ENCODE peak calls at places on chromosomes 6 and 20, in nine cellular contexts. One of them, this sample, is unnamed.

GRCh38 chr20:63903796-63904570 is 9.1 kb downstream of the DNAJC5 start:
- DNase-seq in left lung: no peak
- DNase-seq in stomach: no peak
- DNase-seq in CD4-positive, alpha-beta memory T cell: no peak
- DNase-seq in A549: no peak
- DNase-seq in tibial nerve: no peak
- DNase-seq in CD8-positive, alpha-beta memory T cell: no peak
- DNase-seq in body of pancreas: no peak
- DNase-seq in HepG2: no peak
- DNase-seq in this sample: peak

GRCh38 chr20:7195704-7196103 is 428.2 kb downstream of the BMP2 start:
- DNase-seq in left lung: no peak
- DNase-seq in stomach: no peak
- DNase-seq in CD4-positive, alpha-beta memory T cell: no peak
- DNase-seq in A549: peak
- DNase-seq in tibial nerve: no peak
- DNase-seq in CD8-positive, alpha-beta memory T cell: no peak
- DNase-seq in body of pancreas: no peak
- DNase-seq in HepG2: no peak
- DNase-seq in this sample: no peak

GRCh38 chr20:46621492-46621891 is 29.8 kb downstream of the SLC13A3 start:
- DNase-seq in left lung: no peak
- DNase-seq in stomach: no peak
- DNase-seq in CD4-positive, alpha-beta memory T cell: no peak
- DNase-seq in A549: no peak
- DNase-seq in tibial nerve: no peak
- DNase-seq in CD8-positive, alpha-beta memory T cell: no peak
- DNase-seq in body of pancreas: no peak
- DNase-seq in HepG2: no peak
- DNase-seq in this sample: no peak

GRCh38 chr6:158032354-158032733 is 50.7 kb downstream of the SYNJ2 start:
- DNase-seq in left lung: no peak
- DNase-seq in stomach: no peak
- DNase-seq in CD4-positive, alpha-beta memory T cell: no peak
- DNase-seq in A549: no peak
- DNase-seq in tibial nerve: no peak
- DNase-seq in CD8-positive, alpha-beta memory T cell: no peak
- DNase-seq in body of pancreas: no peak
- DNase-seq in HepG2: no peak
- DNase-seq in this sample: no peak

GRCh38 chr6:45692021-45692420 is 314.3 kb upstream of the SUPT3H start:
- DNase-seq in left lung: no peak
- DNase-seq in stomach: no peak
- DNase-seq in CD4-positive, alpha-beta memory T cell: no peak
- DNase-seq in A549: no peak
- DNase-seq in tibial nerve: no peak
- DNase-seq in CD8-positive, alpha-beta memory T cell: no peak
- DNase-seq in body of pancreas: no peak
- DNase-seq in HepG2: no peak
- DNase-seq in this sample: no peak

GRCh38 chr20:44833437-44833836 is 23.1 kb upstream of the RIMS4 start:
- DNase-seq in left lung: no peak
- DNase-seq in stomach: no peak
- DNase-seq in CD4-positive, alpha-beta memory T cell: no peak
- DNase-seq in A549: no peak
- DNase-seq in tibial nerve: no peak
- DNase-seq in CD8-positive, alpha-beta memory T cell: no peak
- DNase-seq in body of pancreas: no peak
- DNase-seq in HepG2: no peak
- DNase-seq in this sample: no peak

GRCh38 chr6:96089173-96089572 is 73.4 kb downstream of the FUT9 start:
- DNase-seq in left lung: no peak
- DNase-seq in stomach: peak
- DNase-seq in CD4-positive, alpha-beta memory T cell: no peak
- DNase-seq in A549: peak
- DNase-seq in tibial nerve: no peak
- DNase-seq in CD8-positive, alpha-beta memory T cell: no peak
- DNase-seq in body of pancreas: no peak
- DNase-seq in HepG2: peak
- DNase-seq in this sample: no peak

GRCh38 chr6:128527375-128527774 is 7.0 kb upstream of the PTPRK start:
- DNase-seq in left lung: no peak
- DNase-seq in stomach: no peak
- DNase-seq in CD4-positive, alpha-beta memory T cell: no peak
- DNase-seq in A549: no peak
- DNase-seq in tibial nerve: no peak
- DNase-seq in CD8-positive, alpha-beta memory T cell: no peak
- DNase-seq in body of pancreas: no peak
- DNase-seq in HepG2: no peak
- DNase-seq in this sample: no peak

GRCh38 chr6:138086573-138087196 is 20.5 kb downstream of the PERP start:
- DNase-seq in left lung: no peak
- DNase-seq in stomach: no peak
- DNase-seq in CD4-positive, alpha-beta memory T cell: no peak
- DNase-seq in A549: peak
- DNase-seq in tibial nerve: no peak
- DNase-seq in CD8-positive, alpha-beta memory T cell: no peak
- DNase-seq in body of pancreas: peak
- DNase-seq in HepG2: peak
- DNase-seq in this sample: no peak

GRCh38 chr6:149963462-149964242 is at the start of gene ULBP1:
- DNase-seq in left lung: peak
- DNase-seq in stomach: peak
- DNase-seq in CD4-positive, alpha-beta memory T cell: peak
- DNase-seq in A549: peak
- DNase-seq in tibial nerve: peak
- DNase-seq in CD8-positive, alpha-beta memory T cell: peak
- DNase-seq in body of pancreas: peak
- DNase-seq in HepG2: no peak
- DNase-seq in this sample: peak

GRCh38 chr6:153729189-153729588 is 309.9 kb upstream of the OPRM1 start:
- DNase-seq in left lung: no peak
- DNase-seq in stomach: no peak
- DNase-seq in CD4-positive, alpha-beta memory T cell: no peak
- DNase-seq in A549: no peak
- DNase-seq in tibial nerve: no peak
- DNase-seq in CD8-positive, alpha-beta memory T cell: no peak
- DNase-seq in body of pancreas: no peak
- DNase-seq in HepG2: peak
- DNase-seq in this sample: no peak

GRCh38 chr6:104580452-104580851 is 279.3 kb downstream of the HACE1 start:
- DNase-seq in left lung: no peak
- DNase-seq in stomach: no peak
- DNase-seq in CD4-positive, alpha-beta memory T cell: no peak
- DNase-seq in A549: no peak
- DNase-seq in tibial nerve: no peak
- DNase-seq in CD8-positive, alpha-beta memory T cell: no peak
- DNase-seq in body of pancreas: no peak
- DNase-seq in HepG2: no peak
- DNase-seq in this sample: no peak

GRCh38 chr6:51049983-51050877 is 231.6 kb downstream of the TFAP2B start:
- DNase-seq in left lung: no peak
- DNase-seq in stomach: no peak
- DNase-seq in CD4-positive, alpha-beta memory T cell: no peak
- DNase-seq in A549: no peak
- DNase-seq in tibial nerve: no peak
- DNase-seq in CD8-positive, alpha-beta memory T cell: no peak
- DNase-seq in body of pancreas: no peak
- DNase-seq in HepG2: no peak
- DNase-seq in this sample: no peak

GRCh38 chr6:33000053-33000452 is 9.3 kb downstream of the HLA-DOA start:
- DNase-seq in left lung: no peak
- DNase-seq in stomach: peak
- DNase-seq in CD4-positive, alpha-beta memory T cell: peak
- DNase-seq in A549: peak
- DNase-seq in tibial nerve: no peak
- DNase-seq in CD8-positive, alpha-beta memory T cell: no peak
- DNase-seq in body of pancreas: no peak
- DNase-seq in HepG2: peak
- DNase-seq in this sample: no peak

GRCh38 chr20:23356203-23356602 is 5.6 kb downstream of the NXT1 start:
- DNase-seq in left lung: no peak
- DNase-seq in stomach: no peak
- DNase-seq in CD4-positive, alpha-beta memory T cell: no peak
- DNase-seq in A549: no peak
- DNase-seq in tibial nerve: no peak
- DNase-seq in CD8-positive, alpha-beta memory T cell: no peak
- DNase-seq in body of pancreas: no peak
- DNase-seq in HepG2: no peak
- DNase-seq in this sample: no peak
- H3K27ac ChIP-seq in left lung: no peak
- H3K27ac ChIP-seq in stomach: no peak
- H3K27ac ChIP-seq in CD4-positive, alpha-beta memory T cell: no peak
- H3K27ac ChIP-seq in A549: no peak
- H3K27ac ChIP-seq in tibial nerve: no peak
- H3K27ac ChIP-seq in CD8-positive, alpha-beta memory T cell: no peak
- H3K27ac ChIP-seq in body of pancreas: no peak
- H3K27ac ChIP-seq in HepG2: no peak
- H3K27ac ChIP-seq in this sample: no peak

GRCh38 chr6:55713411-55713810 is 134.4 kb upstream of the HMGCLL1 start:
- DNase-seq in left lung: no peak
- DNase-seq in stomach: no peak
- DNase-seq in CD4-positive, alpha-beta memory T cell: no peak
- DNase-seq in A549: peak
- DNase-seq in tibial nerve: no peak
- DNase-seq in CD8-positive, alpha-beta memory T cell: no peak
- DNase-seq in body of pancreas: no peak
- DNase-seq in HepG2: peak
- DNase-seq in this sample: no peak
- H3K27ac ChIP-seq in left lung: no peak
- H3K27ac ChIP-seq in stomach: no peak
- H3K27ac ChIP-seq in CD4-positive, alpha-beta memory T cell: no peak
- H3K27ac ChIP-seq in A549: no peak
- H3K27ac ChIP-seq in tibial nerve: no peak
- H3K27ac ChIP-seq in CD8-positive, alpha-beta memory T cell: no peak
- H3K27ac ChIP-seq in body of pancreas: no peak
- H3K27ac ChIP-seq in HepG2: no peak
- H3K27ac ChIP-seq in this sample: no peak

DNA sequence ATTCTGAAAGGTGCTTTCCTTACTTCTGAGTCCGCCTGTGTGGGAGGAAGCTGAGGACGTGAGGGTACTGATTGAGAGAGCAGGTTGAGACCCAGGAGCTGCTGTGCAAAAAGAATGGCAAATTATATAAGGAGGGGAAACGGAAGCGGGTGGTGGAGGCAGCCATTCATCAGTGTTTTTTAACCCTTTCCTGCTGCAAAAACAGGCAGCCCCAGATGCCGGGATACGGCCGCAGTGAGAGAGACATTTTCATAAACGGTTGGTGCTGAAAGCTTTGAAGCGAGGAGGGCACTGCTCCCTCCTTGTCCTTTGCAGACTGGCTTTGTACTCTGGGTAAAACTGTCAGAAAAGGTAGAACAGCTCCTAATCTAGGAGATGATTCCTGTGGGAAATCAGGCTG is 56.4 kb downstream of the TTI1 start:
- DNase-seq in left lung: no peak
- DNase-seq in stomach: no peak
- DNase-seq in CD4-positive, alpha-beta memory T cell: no peak
- DNase-seq in A549: no peak
- DNase-seq in tibial nerve: no peak
- DNase-seq in CD8-positive, alpha-beta memory T cell: no peak
- DNase-seq in body of pancreas: no peak
- DNase-seq in HepG2: no peak
- DNase-seq in this sample: no peak
- H3K27ac ChIP-seq in left lung: no peak
- H3K27ac ChIP-seq in stomach: no peak
- H3K27ac ChIP-seq in CD4-positive, alpha-beta memory T cell: no peak
- H3K27ac ChIP-seq in A549: no peak
- H3K27ac ChIP-seq in tibial nerve: no peak
- H3K27ac ChIP-seq in CD8-positive, alpha-beta memory T cell: no peak
- H3K27ac ChIP-seq in body of pancreas: no peak
- H3K27ac ChIP-seq in HepG2: no peak
- H3K27ac ChIP-seq in this sample: no peak

DNA sequence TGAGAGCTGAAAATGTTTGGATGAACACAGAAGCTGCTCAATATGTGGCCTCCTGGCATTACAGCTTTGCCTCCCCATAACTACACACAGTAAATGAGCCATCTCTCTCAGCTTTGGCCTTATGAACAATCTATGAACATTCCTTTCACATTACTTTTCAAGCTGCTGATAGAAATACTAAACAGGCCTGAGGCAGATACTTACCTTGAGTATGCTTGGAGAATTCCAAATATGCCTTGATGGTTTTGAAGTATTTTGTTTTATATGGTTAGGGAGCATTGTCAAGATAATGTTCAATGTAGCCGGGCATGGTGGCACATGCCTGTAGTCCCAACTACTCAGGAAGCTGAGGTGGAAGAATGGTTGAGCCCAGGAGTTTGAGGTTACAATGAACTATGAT is 104.5 kb downstream of the CD24 start:
- DNase-seq in left lung: no peak
- DNase-seq in stomach: no peak
- DNase-seq in CD4-positive, alpha-beta memory T cell: no peak
- DNase-seq in A549: peak
- DNase-seq in tibial nerve: no peak
- DNase-seq in CD8-positive, alpha-beta memory T cell: no peak
- DNase-seq in body of pancreas: no peak
- DNase-seq in HepG2: peak
- DNase-seq in this sample: no peak
- H3K27ac ChIP-seq in left lung: peak
- H3K27ac ChIP-seq in stomach: no peak
- H3K27ac ChIP-seq in CD4-positive, alpha-beta memory T cell: no peak
- H3K27ac ChIP-seq in A549: peak
- H3K27ac ChIP-seq in tibial nerve: no peak
- H3K27ac ChIP-seq in CD8-positive, alpha-beta memory T cell: no peak
- H3K27ac ChIP-seq in body of pancreas: no peak
- H3K27ac ChIP-seq in HepG2: no peak
- H3K27ac ChIP-seq in this sample: no peak

This sample was measured in HL-60.